ENCODE peak calls at places on chromosome 6, in five cellular contexts. A is T-helper 1 cell; Y is NCI-H1436; R is stimulated activated CD8-positive, alpha-beta memory T cell treated with anti-CD3 and anti-CD28 coated beads, Interleukin-4, amount 100 ng/mL, for 24 hours; S is T-helper 17 cell. F is an unnamed sample.
A peak's percentile ranks its signal among the peaks of the same experiment; 100 is the strongest.

GRCh38 chr6:7108964-7109836 is 1.4 kb downstream of the RREB1 start:
- DNase-seq in A (peak; percentile 23), Y (no peak), R (no peak), S (peak; percentile 22), F (peak; percentile 53)

GRCh38 chr6:144379356-144379755 is 94.2 kb downstream of the UTRN start:
- DNase-seq in A (no peak), Y (no peak), R (no peak), S (no peak), F (no peak)

GRCh38 chr6:149130093-149130872 is 187.2 kb upstream of the TAB2 start:
- DNase-seq in A (no peak), Y (no peak), R (no peak), S (no peak), F (no peak)

GRCh38 chr6:137518584-137518983 is 24.4 kb upstream of the OLIG3 start:
- DNase-seq in A (no peak), Y (no peak), R (no peak), S (no peak), F (peak; percentile 14)

GRCh38 chr6:97842536-97842935 is 559.5 kb upstream of the MMS22L start:
- DNase-seq in A (no peak), Y (no peak), R (no peak), S (no peak), F (no peak)

GRCh38 chr6:166308769-166309589 is 787 bp upstream of the PRR18 start:
- DNase-seq in A (no peak), Y (no peak), R (no peak), S (no peak), F (peak; percentile 37)

GRCh38 chr6:4023240-4023639 is 55.7 kb downstream of the FAM217A start:
- DNase-seq in A (no peak), Y (no peak), R (no peak), S (no peak), F (no peak)

GRCh38 chr6:41644297-41644879 is 6.1 kb downstream of the MDFI start:
- DNase-seq in A (no peak), Y (no peak), R (no peak), S (no peak), F (no peak)

GRCh38 chr6:42618105-42618504 is 54.3 kb downstream of the UBR2 start:
- DNase-seq in A (no peak), Y (no peak), R (no peak), S (no peak), F (no peak)

GRCh38 chr6:169689247-169689646 is 12.6 kb downstream of the WDR27 start:
- DNase-seq in A (no peak), Y (no peak), R (no peak), S (no peak), F (no peak)

GRCh38 chr6:50816115-50816675 is 2.5 kb upstream of the TFAP2B start:
- DNase-seq in A (no peak), Y (peak; percentile 82), R (peak; percentile 22), S (peak; percentile 19), F (peak; percentile 36)

GRCh38 chr6:108009894-108010293 is 51.9 kb upstream of the SEC63 start:
- DNase-seq in A (no peak), Y (no peak), R (no peak), S (no peak), F (no peak)

GRCh38 chr6:28985396-28986164 is 19.5 kb downstream of the ZNF311 start:
- DNase-seq in A (no peak), Y (peak; percentile 86), R (no peak), S (no peak), F (peak; percentile 91)

GRCh38 chr6:111297776-111298175 is 185.2 kb downstream of the REV3L start:
- DNase-seq in A (no peak), Y (no peak), R (no peak), S (no peak), F (no peak)

GRCh38 chr6:142380626-142381025 is 78.8 kb downstream of the ADGRG6 start:
- DNase-seq in A (no peak), Y (no peak), R (no peak), S (no peak), F (no peak)

GRCh38 chr6:1940381-1940780 is 305.0 kb downstream of the GMDS start:
- DNase-seq in A (no peak), Y (no peak), R (no peak), S (no peak), F (peak; percentile 78)

GRCh38 chr6:108252055-108252454 is 8.8 kb downstream of the SNX3 start:
- DNase-seq in A (no peak), Y (no peak), R (no peak), S (no peak), F (no peak)

GRCh38 chr6:131909408-131910218 is 41.6 kb downstream of the CCN2 start:
- DNase-seq in A (peak; percentile 60), Y (peak; percentile 56), R (peak; percentile 57), S (peak; percentile 30), F (peak; percentile 3)

GRCh38 chr6:154538664-154539235 is 28.3 kb upstream of the CNKSR3 start:
- DNase-seq in A (no peak), Y (no peak), R (no peak), S (no peak), F (no peak)

GRCh38 chr6:35080016-35080680 is 61.0 kb downstream of the TCP11 start:
- DNase-seq in A (no peak), Y (no peak), R (no peak), S (no peak), F (no peak)

GRCh38 chr6:51450958-51451357 is 632.3 kb downstream of the TFAP2B start:
- DNase-seq in A (no peak), Y (no peak), R (no peak), S (no peak), F (no peak)

GRCh38 chr6:109002100-109002697 is 92.4 kb downstream of the SESN1 start:
- DNase-seq in A (no peak), Y (no peak), R (no peak), S (no peak), F (no peak)

GRCh38 chr6:21856096-21856825 is 262.7 kb downstream of the SOX4 start:
- DNase-seq in A (no peak), Y (no peak), R (no peak), S (no peak), F (no peak)

GRCh38 chr6:22113046-22113766 is 183.6 kb downstream of the PRL start:
- DNase-seq in A (no peak), Y (no peak), R (no peak), S (no peak), F (no peak)

GRCh38 chr6:26507658-26508057 is 7.6 kb downstream of the BTN1A1 start:
- DNase-seq in A (no peak), Y (no peak), R (no peak), S (no peak), F (no peak)

GRCh38 chr6:38673397-38674165 is 29.4 kb downstream of the GLO1 start:
- DNase-seq in A (no peak), Y (no peak), R (no peak), S (no peak), F (no peak)

GRCh38 chr6:106747139-106747538 is 117.8 kb downstream of the QRSL1 start:
- DNase-seq in A (no peak), Y (peak; percentile 40), R (no peak), S (no peak), F (peak; percentile 36)

GRCh38 chr6:24951831-24952299 is 16.1 kb upstream of the RIPOR2 start:
- DNase-seq in A (no peak), Y (no peak), R (no peak), S (no peak), F (no peak)

GRCh38 chr6:41502607-41503434 is 43.4 kb upstream of the FOXP4 start:
- DNase-seq in A (no peak), Y (no peak), R (no peak), S (no peak), F (no peak)

GRCh38 chr6:105257350-105257749 is 77.5 kb upstream of the POPDC3 start:
- DNase-seq in A (no peak), Y (no peak), R (no peak), S (no peak), F (no peak)

GRCh38 chr6:158131926-158132325 is 36.1 kb downstream of the SERAC1 start:
- DNase-seq in A (no peak), Y (no peak), R (no peak), S (no peak), F (no peak)

GRCh38 chr6:167120557-167121030 is 2.3 kb upstream of the CCR6 start:
- DNase-seq in A (no peak), Y (no peak), R (no peak), S (no peak), F (no peak)